ENCODE peak calls at places on chromosome 18, in eight cellular contexts. One of them, this sample, is unnamed.

GRCh38 chr18:70047931-70048603 is 100.4 kb upstream of the CD226 start:
- DNase-seq in GM12878: no peak
- DNase-seq in suprapubic skin: no peak
- DNase-seq in transverse colon: no peak
- DNase-seq in A549: no peak
- DNase-seq in stomach: no peak
- DNase-seq in ovary: no peak
- DNase-seq in K562: no peak
- DNase-seq in this sample: no peak

GRCh38 chr18:45651269-45651668 is 36.0 kb downstream of the SLC14A2 start:
- DNase-seq in GM12878: no peak
- DNase-seq in suprapubic skin: no peak
- DNase-seq in transverse colon: no peak
- DNase-seq in A549: no peak
- DNase-seq in stomach: no peak
- DNase-seq in ovary: no peak
- DNase-seq in K562: no peak
- DNase-seq in this sample: no peak

GRCh38 chr18:63683152-63683551 is 19.6 kb upstream of the SERPINB11 start:
- DNase-seq in GM12878: no peak
- DNase-seq in suprapubic skin: no peak
- DNase-seq in transverse colon: no peak
- DNase-seq in A549: peak
- DNase-seq in stomach: peak
- DNase-seq in ovary: no peak
- DNase-seq in K562: no peak
- DNase-seq in this sample: no peak

GRCh38 chr18:77422974-77423373 is 173.3 kb downstream of the GALR1 start:
- DNase-seq in GM12878: no peak
- DNase-seq in suprapubic skin: no peak
- DNase-seq in transverse colon: no peak
- DNase-seq in A549: no peak
- DNase-seq in stomach: no peak
- DNase-seq in ovary: no peak
- DNase-seq in K562: no peak
- DNase-seq in this sample: no peak

GRCh38 chr18:10462597-10462996 is 8.2 kb downstream of the APCDD1 start:
- DNase-seq in GM12878: no peak
- DNase-seq in suprapubic skin: no peak
- DNase-seq in transverse colon: no peak
- DNase-seq in A549: no peak
- DNase-seq in stomach: no peak
- DNase-seq in ovary: no peak
- DNase-seq in K562: no peak
- DNase-seq in this sample: no peak

GRCh38 chr18:54209471-54210180 is 14.8 kb downstream of the MBD2 start:
- DNase-seq in GM12878: peak
- DNase-seq in suprapubic skin: no peak
- DNase-seq in transverse colon: no peak
- DNase-seq in A549: no peak
- DNase-seq in stomach: no peak
- DNase-seq in ovary: no peak
- DNase-seq in K562: no peak
- DNase-seq in this sample: no peak

GRCh38 chr18:54973046-54973445 is 13.8 kb upstream of the CCDC68 start:
- DNase-seq in GM12878: no peak
- DNase-seq in suprapubic skin: no peak
- DNase-seq in transverse colon: no peak
- DNase-seq in A549: no peak
- DNase-seq in stomach: no peak
- DNase-seq in ovary: no peak
- DNase-seq in K562: no peak
- DNase-seq in this sample: no peak

GRCh38 chr18:32840962-32841361 is 68.1 kb upstream of the KLHL14 start:
- DNase-seq in GM12878: no peak
- DNase-seq in suprapubic skin: no peak
- DNase-seq in transverse colon: no peak
- DNase-seq in A549: no peak
- DNase-seq in stomach: no peak
- DNase-seq in ovary: no peak
- DNase-seq in K562: no peak
- DNase-seq in this sample: no peak

GRCh38 chr18:69483574-69483973 is 82.9 kb downstream of the DOK6 start:
- DNase-seq in GM12878: no peak
- DNase-seq in suprapubic skin: no peak
- DNase-seq in transverse colon: no peak
- DNase-seq in A549: no peak
- DNase-seq in stomach: no peak
- DNase-seq in ovary: no peak
- DNase-seq in K562: no peak
- DNase-seq in this sample: no peak

GRCh38 chr18:54774423-54774822 is 53.9 kb upstream of the RAB27B start:
- DNase-seq in GM12878: no peak
- DNase-seq in suprapubic skin: no peak
- DNase-seq in transverse colon: no peak
- DNase-seq in A549: no peak
- DNase-seq in stomach: no peak
- DNase-seq in ovary: no peak
- DNase-seq in K562: no peak
- DNase-seq in this sample: no peak

GRCh38 chr18:2547477-2548087 is 23.7 kb downstream of the METTL4 start:
- DNase-seq in GM12878: peak
- DNase-seq in suprapubic skin: no peak
- DNase-seq in transverse colon: no peak
- DNase-seq in A549: no peak
- DNase-seq in stomach: no peak
- DNase-seq in ovary: no peak
- DNase-seq in K562: peak
- DNase-seq in this sample: peak

GRCh38 chr18:76452357-76452756 is 42.7 kb downstream of the ZNF516 start:
- DNase-seq in GM12878: no peak
- DNase-seq in suprapubic skin: peak
- DNase-seq in transverse colon: no peak
- DNase-seq in A549: no peak
- DNase-seq in stomach: no peak
- DNase-seq in ovary: no peak
- DNase-seq in K562: no peak
- DNase-seq in this sample: no peak

GRCh38 chr18:80200171-80200931 is 47.0 kb downstream of the PARD6G start:
- DNase-seq in GM12878: no peak
- DNase-seq in suprapubic skin: no peak
- DNase-seq in transverse colon: no peak
- DNase-seq in A549: peak
- DNase-seq in stomach: no peak
- DNase-seq in ovary: no peak
- DNase-seq in K562: no peak
- DNase-seq in this sample: no peak

GRCh38 chr18:26865557-26865956 is at the start of gene AQP4:
- DNase-seq in GM12878: no peak
- DNase-seq in suprapubic skin: no peak
- DNase-seq in transverse colon: no peak
- DNase-seq in A549: no peak
- DNase-seq in stomach: peak
- DNase-seq in ovary: peak
- DNase-seq in K562: no peak
- DNase-seq in this sample: no peak

GRCh38 chr18:55097406-55098170 is 138.3 kb upstream of the CCDC68 start:
- DNase-seq in GM12878: no peak
- DNase-seq in suprapubic skin: no peak
- DNase-seq in transverse colon: no peak
- DNase-seq in A549: no peak
- DNase-seq in stomach: no peak
- DNase-seq in ovary: no peak
- DNase-seq in K562: no peak
- DNase-seq in this sample: no peak

GRCh38 chr18:44197837-44198236 is 482.9 kb upstream of the SETBP1 start:
- DNase-seq in GM12878: no peak
- DNase-seq in suprapubic skin: no peak
- DNase-seq in transverse colon: no peak
- DNase-seq in A549: no peak
- DNase-seq in stomach: no peak
- DNase-seq in ovary: no peak
- DNase-seq in K562: no peak
- DNase-seq in this sample: no peak

GRCh38 chr18:650428-650858 is 7.0 kb upstream of the TYMS start:
- DNase-seq in GM12878: peak
- DNase-seq in suprapubic skin: no peak
- DNase-seq in transverse colon: no peak
- DNase-seq in A549: no peak
- DNase-seq in stomach: no peak
- DNase-seq in ovary: no peak
- DNase-seq in K562: no peak
- DNase-seq in this sample: no peak

DNA sequence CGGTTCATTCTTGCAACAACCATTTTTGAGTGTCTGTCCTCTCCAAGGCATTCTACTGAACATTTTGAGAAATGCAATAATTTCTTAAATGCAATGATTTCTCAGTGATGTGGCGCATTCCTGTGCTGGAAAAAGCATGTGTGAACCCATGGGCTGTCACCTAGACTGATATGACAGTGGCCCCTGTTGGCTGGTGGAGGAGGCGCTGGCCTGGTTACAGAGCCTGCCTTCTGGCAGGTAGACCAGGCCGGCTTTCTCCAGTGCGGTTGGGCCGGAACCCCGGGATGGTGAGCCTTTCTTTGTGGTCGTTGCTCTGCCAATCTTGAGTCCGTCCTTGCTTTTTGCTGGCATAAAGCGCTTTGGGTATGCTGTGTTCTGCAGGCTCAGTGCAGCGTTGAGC is 33.7 kb downstream of the TSHZ1 start:
- DNase-seq in GM12878: no peak
- DNase-seq in suprapubic skin: no peak
- DNase-seq in transverse colon: no peak
- DNase-seq in A549: no peak
- DNase-seq in stomach: no peak
- DNase-seq in ovary: no peak
- DNase-seq in K562: peak
- DNase-seq in this sample: no peak
- TF ChIP-seq EP300 in GM12878: no peak
- TF ChIP-seq EP300 in suprapubic skin: no peak
- TF ChIP-seq EP300 in transverse colon: no peak
- TF ChIP-seq EP300 in A549: no peak
- TF ChIP-seq EP300 in stomach: no peak
- TF ChIP-seq EP300 in ovary: no peak
- TF ChIP-seq EP300 in K562: no peak
- TF ChIP-seq EP300 in this sample: no peak

DNA sequence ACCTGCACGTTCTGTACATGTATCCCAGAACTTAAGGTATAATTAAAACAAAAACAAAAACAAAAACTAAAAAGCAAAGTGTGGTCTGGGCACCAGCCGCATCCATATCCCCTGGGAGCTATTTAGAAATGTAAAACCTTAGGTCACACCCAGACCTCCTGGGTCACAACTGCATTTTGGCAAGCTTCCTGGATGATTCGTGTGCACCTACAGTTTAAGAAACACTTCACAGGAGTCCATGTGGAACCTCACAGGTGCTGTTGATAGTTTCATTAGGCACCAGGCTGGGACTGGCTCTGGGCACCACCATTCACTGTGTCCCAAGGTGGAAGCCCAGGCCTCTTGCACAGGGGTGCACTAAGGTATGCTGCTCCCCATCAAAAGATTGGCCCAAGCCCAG is 103.6 kb upstream of the BOD1L2 start:
- DNase-seq in GM12878: no peak
- DNase-seq in suprapubic skin: no peak
- DNase-seq in transverse colon: no peak
- DNase-seq in A549: no peak
- DNase-seq in stomach: no peak
- DNase-seq in ovary: no peak
- DNase-seq in K562: no peak
- DNase-seq in this sample: no peak
- TF ChIP-seq POLR2A in GM12878: no peak
- TF ChIP-seq POLR2A in suprapubic skin: no peak
- TF ChIP-seq POLR2A in transverse colon: no peak
- TF ChIP-seq POLR2A in A549: no peak
- TF ChIP-seq POLR2A in stomach: no peak
- TF ChIP-seq POLR2A in ovary: no peak
- TF ChIP-seq POLR2A in K562: no peak
- TF ChIP-seq POLR2A in this sample: no peak

DNA sequence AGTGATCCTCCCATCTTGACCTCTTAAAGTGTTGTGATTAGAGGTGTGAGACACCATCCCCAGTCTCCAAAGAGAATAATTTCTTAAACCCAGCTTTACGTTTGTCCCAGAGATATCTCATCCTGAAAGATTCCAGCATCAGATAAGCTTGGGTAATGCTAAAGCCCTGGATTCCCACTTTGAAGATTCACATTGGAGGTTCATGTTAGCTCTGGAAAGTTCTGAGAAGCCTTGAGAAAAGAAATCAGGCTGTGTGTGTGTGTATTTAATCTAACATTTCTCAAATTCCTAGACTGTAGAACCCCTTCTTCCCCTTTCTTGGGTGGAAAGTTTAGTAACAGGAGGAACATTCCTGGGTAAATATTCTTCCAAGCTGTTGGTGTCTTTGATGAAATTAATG is 18.0 kb downstream of the ZNF532 start:
- DNase-seq in GM12878: no peak
- DNase-seq in suprapubic skin: no peak
- DNase-seq in transverse colon: no peak
- DNase-seq in A549: no peak
- DNase-seq in stomach: no peak
- DNase-seq in ovary: no peak
- DNase-seq in K562: no peak
- DNase-seq in this sample: no peak
- TF ChIP-seq EP300 in GM12878: no peak
- TF ChIP-seq EP300 in suprapubic skin: no peak
- TF ChIP-seq EP300 in transverse colon: no peak
- TF ChIP-seq EP300 in A549: no peak
- TF ChIP-seq EP300 in stomach: no peak
- TF ChIP-seq EP300 in ovary: no peak
- TF ChIP-seq EP300 in K562: no peak
- TF ChIP-seq EP300 in this sample: no peak

DNA sequence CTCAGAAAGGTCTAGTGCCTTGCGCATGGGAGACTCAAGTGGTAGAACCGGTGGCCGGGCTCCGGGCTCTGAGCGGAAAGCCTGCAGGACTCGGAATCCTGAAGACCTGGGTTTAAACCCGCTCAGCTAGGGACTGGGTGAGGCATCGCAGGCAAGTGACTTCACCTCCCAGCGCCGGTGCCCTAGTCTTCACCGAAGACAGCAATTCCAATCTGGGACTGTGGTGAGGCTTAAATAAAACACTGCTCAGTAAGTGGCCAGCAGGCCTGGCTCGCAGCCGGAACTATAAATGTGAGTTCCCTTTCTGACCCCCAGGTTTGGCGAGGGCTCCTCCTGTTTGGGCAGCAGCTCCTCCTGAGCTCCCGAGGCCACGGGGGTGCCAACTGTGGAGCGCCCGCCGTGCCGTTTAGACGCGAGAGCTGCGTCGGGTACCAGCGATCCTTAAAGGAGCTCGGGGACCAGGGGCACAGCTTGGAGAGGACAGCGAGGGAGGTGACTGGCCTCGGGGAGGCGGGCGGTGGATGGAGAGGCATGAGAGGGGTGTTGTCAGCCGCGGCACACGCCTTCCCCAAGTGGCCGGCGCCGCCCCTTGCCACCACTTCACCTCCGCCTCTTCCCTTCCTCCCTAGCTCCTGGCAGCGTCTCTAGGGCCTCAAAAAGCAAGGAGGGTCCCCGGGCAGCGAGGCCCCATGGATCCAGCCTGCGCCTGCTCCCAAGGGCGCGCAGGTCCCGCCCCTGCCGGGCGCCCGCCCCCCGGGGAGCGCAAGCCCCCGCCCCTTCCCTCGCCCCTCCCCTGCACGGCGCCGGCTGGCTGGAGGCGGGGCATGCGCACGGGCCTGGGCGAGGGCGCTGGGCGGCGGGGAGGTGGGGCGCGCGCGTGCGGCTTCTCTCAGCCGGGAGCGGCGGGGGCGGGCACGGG is 736 bp upstream of the MTCL1 start:
- DNase-seq in GM12878: no peak
- DNase-seq in suprapubic skin: peak
- DNase-seq in transverse colon: peak
- DNase-seq in A549: peak
- DNase-seq in stomach: peak
- DNase-seq in ovary: peak
- DNase-seq in K562: peak
- DNase-seq in this sample: peak
- TF ChIP-seq POLR2A in GM12878: no peak
- TF ChIP-seq POLR2A in suprapubic skin: no peak
- TF ChIP-seq POLR2A in transverse colon: peak
- TF ChIP-seq POLR2A in A549: peak
- TF ChIP-seq POLR2A in stomach: no peak
- TF ChIP-seq POLR2A in ovary: peak
- TF ChIP-seq POLR2A in K562: peak
- TF ChIP-seq POLR2A in this sample: peak

This sample was measured in tibial nerve.